ENCODE peak calls at places on chromosomes 12 and 14, in five cellular contexts. One of them, this sample, is unnamed.

GRCh38 chr14:55881577-55882241 is 236.5 kb upstream of the PELI2 start:
- DNase-seq in OCI-LY7: no peak
- DNase-seq in fibroblast of the aortic adventitia: peak
- DNase-seq in CD8-positive, alpha-beta T cell: no peak
- DNase-seq in coronary artery: no peak
- DNase-seq in this sample: no peak

GRCh38 chr12:77152623-77153193 is 87.3 kb upstream of the E2F7 start:
- DNase-seq in OCI-LY7: no peak
- DNase-seq in fibroblast of the aortic adventitia: peak
- DNase-seq in CD8-positive, alpha-beta T cell: no peak
- DNase-seq in coronary artery: no peak
- DNase-seq in this sample: peak

GRCh38 chr12:31325524-31325875 is 450 bp downstream of the SINHCAF start:
- DNase-seq in OCI-LY7: peak
- DNase-seq in fibroblast of the aortic adventitia: no peak
- DNase-seq in CD8-positive, alpha-beta T cell: peak
- DNase-seq in coronary artery: peak
- DNase-seq in this sample: peak

GRCh38 chr12:91603060-91603459 is 420.4 kb upstream of the DCN start:
- DNase-seq in OCI-LY7: no peak
- DNase-seq in fibroblast of the aortic adventitia: peak
- DNase-seq in CD8-positive, alpha-beta T cell: no peak
- DNase-seq in coronary artery: no peak
- DNase-seq in this sample: no peak

GRCh38 chr12:9349888-9350885 is 142.0 kb upstream of the PZP start:
- DNase-seq in OCI-LY7: no peak
- DNase-seq in fibroblast of the aortic adventitia: no peak
- DNase-seq in CD8-positive, alpha-beta T cell: no peak
- DNase-seq in coronary artery: no peak
- DNase-seq in this sample: no peak

GRCh38 chr12:28535216-28535615 is 345.0 kb downstream of the CCDC91 start:
- DNase-seq in OCI-LY7: no peak
- DNase-seq in fibroblast of the aortic adventitia: peak
- DNase-seq in CD8-positive, alpha-beta T cell: no peak
- DNase-seq in coronary artery: no peak
- DNase-seq in this sample: peak

GRCh38 chr12:128771681-128772080 is 52.1 kb downstream of the SLC15A4 start:
- DNase-seq in OCI-LY7: no peak
- DNase-seq in fibroblast of the aortic adventitia: no peak
- DNase-seq in CD8-positive, alpha-beta T cell: no peak
- DNase-seq in coronary artery: no peak
- DNase-seq in this sample: no peak

GRCh38 chr12:121809712-121810116 is 5.9 kb downstream of the SETD1B start:
- DNase-seq in OCI-LY7: no peak
- DNase-seq in fibroblast of the aortic adventitia: no peak
- DNase-seq in CD8-positive, alpha-beta T cell: no peak
- DNase-seq in coronary artery: no peak
- DNase-seq in this sample: no peak

GRCh38 chr12:89179983-89180382 is 172.3 kb downstream of the DUSP6 start:
- DNase-seq in OCI-LY7: no peak
- DNase-seq in fibroblast of the aortic adventitia: peak
- DNase-seq in CD8-positive, alpha-beta T cell: no peak
- DNase-seq in coronary artery: no peak
- DNase-seq in this sample: peak

GRCh38 chr12:4112734-4113396 is 160.7 kb upstream of the CCND2 start:
- DNase-seq in OCI-LY7: no peak
- DNase-seq in fibroblast of the aortic adventitia: no peak
- DNase-seq in CD8-positive, alpha-beta T cell: no peak
- DNase-seq in coronary artery: no peak
- DNase-seq in this sample: no peak

GRCh38 chr14:67270354-67270753 is 29.1 kb downstream of the PALS1 start:
- DNase-seq in OCI-LY7: no peak
- DNase-seq in fibroblast of the aortic adventitia: no peak
- DNase-seq in CD8-positive, alpha-beta T cell: no peak
- DNase-seq in coronary artery: no peak
- DNase-seq in this sample: peak

GRCh38 chr12:5534800-5535199 is 102.9 kb downstream of the NTF3 start:
- DNase-seq in OCI-LY7: no peak
- DNase-seq in fibroblast of the aortic adventitia: no peak
- DNase-seq in CD8-positive, alpha-beta T cell: no peak
- DNase-seq in coronary artery: no peak
- DNase-seq in this sample: no peak

GRCh38 chr14:94974893-94975292 is 182.4 kb downstream of the DICER1 start:
- DNase-seq in OCI-LY7: no peak
- DNase-seq in fibroblast of the aortic adventitia: no peak
- DNase-seq in CD8-positive, alpha-beta T cell: no peak
- DNase-seq in coronary artery: no peak
- DNase-seq in this sample: no peak

GRCh38 chr12:120760349-120761245 is 35.0 kb downstream of the ACADS start:
- DNase-seq in OCI-LY7: peak
- DNase-seq in fibroblast of the aortic adventitia: no peak
- DNase-seq in CD8-positive, alpha-beta T cell: no peak
- DNase-seq in coronary artery: no peak
- DNase-seq in this sample: no peak

GRCh38 chr14:95328876-95329503 is 9.3 kb upstream of the CLMN start:
- DNase-seq in OCI-LY7: peak
- DNase-seq in fibroblast of the aortic adventitia: peak
- DNase-seq in CD8-positive, alpha-beta T cell: no peak
- DNase-seq in coronary artery: peak
- DNase-seq in this sample: no peak

GRCh38 chr14:100394886-100395672 is 71.9 kb downstream of the SLC25A47 start:
- DNase-seq in OCI-LY7: no peak
- DNase-seq in fibroblast of the aortic adventitia: no peak
- DNase-seq in CD8-positive, alpha-beta T cell: no peak
- DNase-seq in coronary artery: no peak
- DNase-seq in this sample: no peak

GRCh38 chr12:114689075-114689994 is 5.4 kb upstream of the TBX3 start:
- DNase-seq in OCI-LY7: no peak
- DNase-seq in fibroblast of the aortic adventitia: no peak
- DNase-seq in CD8-positive, alpha-beta T cell: no peak
- DNase-seq in coronary artery: no peak
- DNase-seq in this sample: no peak

GRCh38 chr12:114686421-114687268 is 2.7 kb upstream of the TBX3 start:
- DNase-seq in OCI-LY7: no peak
- DNase-seq in fibroblast of the aortic adventitia: no peak
- DNase-seq in CD8-positive, alpha-beta T cell: no peak
- DNase-seq in coronary artery: no peak
- DNase-seq in this sample: no peak

GRCh38 chr12:114687269-114687605 is 3.3 kb upstream of the TBX3 start:
- DNase-seq in OCI-LY7: no peak
- DNase-seq in fibroblast of the aortic adventitia: no peak
- DNase-seq in CD8-positive, alpha-beta T cell: no peak
- DNase-seq in coronary artery: no peak
- DNase-seq in this sample: no peak

GRCh38 chr12:114688256-114688845 is 4.4 kb upstream of the TBX3 start:
- DNase-seq in OCI-LY7: no peak
- DNase-seq in fibroblast of the aortic adventitia: no peak
- DNase-seq in CD8-positive, alpha-beta T cell: no peak
- DNase-seq in coronary artery: no peak
- DNase-seq in this sample: no peak

GRCh38 chr12:114687802-114688201 is 3.8 kb upstream of the TBX3 start:
- DNase-seq in OCI-LY7: no peak
- DNase-seq in fibroblast of the aortic adventitia: no peak
- DNase-seq in CD8-positive, alpha-beta T cell: no peak
- DNase-seq in coronary artery: no peak
- DNase-seq in this sample: no peak
- H3K4me3 ChIP-seq in OCI-LY7: no peak
- H3K4me3 ChIP-seq in fibroblast of the aortic adventitia: no peak
- H3K4me3 ChIP-seq in CD8-positive, alpha-beta T cell: no peak
- H3K4me3 ChIP-seq in coronary artery: no peak
- H3K4me3 ChIP-seq in this sample: no peak

GRCh38 chr12:57214398-57214781 is 2.2 kb upstream of the NXPH4 start:
- DNase-seq in OCI-LY7: peak
- DNase-seq in fibroblast of the aortic adventitia: peak
- DNase-seq in CD8-positive, alpha-beta T cell: peak
- DNase-seq in coronary artery: no peak
- DNase-seq in this sample: peak

GRCh38 chr12:57211791-57212700 is 4.5 kb upstream of the NXPH4 start:
- DNase-seq in OCI-LY7: no peak
- DNase-seq in fibroblast of the aortic adventitia: no peak
- DNase-seq in CD8-positive, alpha-beta T cell: no peak
- DNase-seq in coronary artery: no peak
- DNase-seq in this sample: no peak

GRCh38 chr12:57213763-57214397 is 2.7 kb upstream of the NXPH4 start:
- DNase-seq in OCI-LY7: no peak
- DNase-seq in fibroblast of the aortic adventitia: no peak
- DNase-seq in CD8-positive, alpha-beta T cell: no peak
- DNase-seq in coronary artery: no peak
- DNase-seq in this sample: no peak

GRCh38 chr12:57212701-57213067 is 3.9 kb upstream of the NXPH4 start:
- DNase-seq in OCI-LY7: no peak
- DNase-seq in fibroblast of the aortic adventitia: no peak
- DNase-seq in CD8-positive, alpha-beta T cell: no peak
- DNase-seq in coronary artery: no peak
- DNase-seq in this sample: no peak

DNA sequence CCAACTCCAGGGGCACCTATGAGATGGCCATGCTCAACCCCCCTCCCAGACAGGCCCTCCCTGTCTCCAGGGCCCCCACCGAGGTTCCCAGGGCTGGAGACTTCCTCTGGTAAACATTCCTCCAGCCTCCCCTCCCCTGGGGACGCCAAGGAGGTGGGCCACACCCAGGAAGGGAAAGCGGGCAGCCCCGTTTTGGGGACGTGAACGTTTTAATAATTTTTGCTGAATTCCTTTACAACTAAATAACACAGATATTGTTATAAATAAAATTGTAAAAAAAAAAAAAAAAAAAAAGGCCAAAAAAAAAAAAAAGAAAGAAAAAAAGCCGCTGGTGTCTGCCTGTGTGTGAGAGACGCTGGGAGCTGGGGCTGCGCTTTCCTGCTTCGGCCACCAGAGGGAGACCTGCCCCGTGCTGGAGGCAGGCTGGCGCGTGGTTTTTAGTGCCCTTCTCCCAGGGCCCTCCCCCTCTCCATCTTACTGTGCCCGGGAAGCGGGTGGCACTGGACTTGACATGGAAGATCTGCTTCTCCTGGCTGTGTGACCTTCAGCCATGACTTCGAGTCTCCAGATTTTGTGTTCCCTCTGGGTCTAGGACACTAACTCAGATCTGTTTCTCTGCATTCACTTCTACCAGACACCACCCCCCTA is 3.4 kb upstream of the NXPH4 start:
- DNase-seq in OCI-LY7: peak
- DNase-seq in fibroblast of the aortic adventitia: peak
- DNase-seq in CD8-positive, alpha-beta T cell: peak
- DNase-seq in coronary artery: peak
- DNase-seq in this sample: peak
- TF ChIP-seq CTCF in OCI-LY7: peak
- TF ChIP-seq CTCF in fibroblast of the aortic adventitia: peak
- TF ChIP-seq CTCF in CD8-positive, alpha-beta T cell: peak
- TF ChIP-seq CTCF in coronary artery: peak
- TF ChIP-seq CTCF in this sample: peak

DNA sequence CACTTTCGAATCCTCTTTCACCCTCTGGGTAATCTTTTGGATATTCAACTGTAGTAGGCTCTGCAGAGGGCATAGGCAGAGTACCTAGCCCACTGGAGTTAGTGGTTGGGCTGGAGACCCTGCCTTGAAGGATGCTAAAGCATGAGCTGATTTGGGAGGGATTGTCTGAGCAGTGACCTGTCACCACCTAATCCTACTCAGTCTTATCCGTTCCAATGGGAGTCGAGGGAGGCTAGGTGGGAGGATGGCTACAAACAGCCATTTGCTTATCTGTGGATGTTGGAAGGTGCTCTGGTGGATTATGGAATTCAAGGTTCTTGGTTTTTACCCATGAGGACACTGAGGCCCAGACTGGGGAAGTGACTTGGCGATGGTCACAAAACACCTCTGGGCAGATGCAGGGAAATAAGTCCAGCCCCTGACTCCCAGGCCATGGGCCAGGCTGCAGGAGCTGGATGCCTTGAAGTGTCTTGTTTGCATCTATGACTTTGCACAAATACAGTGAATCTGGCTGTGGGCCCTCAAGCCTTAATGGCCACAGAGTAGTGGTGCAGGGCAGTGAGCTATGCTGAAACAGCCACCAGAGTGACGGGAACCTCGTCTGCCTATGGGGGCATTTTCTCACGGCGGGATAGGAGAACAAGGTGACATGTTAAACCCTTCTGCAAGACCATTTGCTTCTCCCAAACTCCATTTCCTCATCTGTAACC is 3.7 kb downstream of the KMT5A start:
- DNase-seq in OCI-LY7: peak
- DNase-seq in fibroblast of the aortic adventitia: no peak
- DNase-seq in CD8-positive, alpha-beta T cell: no peak
- DNase-seq in coronary artery: no peak
- DNase-seq in this sample: no peak
- H3K4me3 ChIP-seq in OCI-LY7: peak
- H3K4me3 ChIP-seq in fibroblast of the aortic adventitia: peak
- H3K4me3 ChIP-seq in CD8-positive, alpha-beta T cell: peak
- H3K4me3 ChIP-seq in coronary artery: peak
- H3K4me3 ChIP-seq in this sample: peak

DNA sequence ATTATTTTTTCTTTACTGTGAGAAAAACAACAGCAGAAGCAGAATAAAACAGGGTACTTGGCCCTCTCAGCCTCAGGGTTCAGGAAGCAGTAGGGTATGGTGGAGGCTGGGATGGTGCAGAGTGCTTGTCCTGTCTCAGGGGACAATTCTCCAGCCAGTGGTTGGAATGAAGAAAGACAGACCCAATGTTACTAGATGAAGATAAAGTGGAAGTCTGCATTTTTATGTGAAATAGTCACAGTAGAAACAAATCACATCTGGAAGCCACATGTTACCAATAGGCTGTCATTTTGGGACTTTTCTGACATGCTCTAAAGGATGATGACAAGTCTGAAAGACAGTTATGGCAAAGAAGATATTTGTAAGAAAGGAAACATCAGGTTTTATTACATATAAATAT is 32.3 kb downstream of the PROX2 start:
- DNase-seq in OCI-LY7: no peak
- DNase-seq in fibroblast of the aortic adventitia: peak
- DNase-seq in CD8-positive, alpha-beta T cell: no peak
- DNase-seq in coronary artery: no peak
- DNase-seq in this sample: peak
- TF ChIP-seq CTCF in OCI-LY7: no peak
- TF ChIP-seq CTCF in fibroblast of the aortic adventitia: peak
- TF ChIP-seq CTCF in CD8-positive, alpha-beta T cell: no peak
- TF ChIP-seq CTCF in coronary artery: no peak
- TF ChIP-seq CTCF in this sample: peak

DNA sequence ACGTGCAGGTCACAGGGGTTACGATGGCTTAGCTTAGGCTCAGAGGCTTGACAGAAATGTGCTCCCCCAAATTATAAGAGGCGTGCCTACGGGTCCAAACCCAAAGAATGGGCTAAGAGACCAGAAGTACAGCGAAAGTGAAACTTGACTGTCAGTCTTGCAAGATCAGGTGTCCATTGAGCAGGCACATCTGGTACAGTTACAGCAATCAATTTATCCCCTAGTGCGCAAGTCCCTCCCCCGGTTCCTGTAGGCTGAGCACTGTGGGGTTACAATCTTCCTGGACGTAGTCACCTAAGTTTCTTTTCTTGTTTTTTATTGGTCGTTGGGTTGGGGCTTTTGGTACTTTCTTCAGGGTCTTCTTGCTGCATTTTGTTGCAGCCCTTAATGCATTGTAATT is 134.2 kb downstream of the UNC79 start:
- DNase-seq in OCI-LY7: no peak
- DNase-seq in fibroblast of the aortic adventitia: no peak
- DNase-seq in CD8-positive, alpha-beta T cell: no peak
- DNase-seq in coronary artery: no peak
- DNase-seq in this sample: no peak
- H3K4me3 ChIP-seq in OCI-LY7: no peak
- H3K4me3 ChIP-seq in fibroblast of the aortic adventitia: no peak
- H3K4me3 ChIP-seq in CD8-positive, alpha-beta T cell: no peak
- H3K4me3 ChIP-seq in coronary artery: no peak
- H3K4me3 ChIP-seq in this sample: no peak